ENCODE peak calls at places on chromosomes 12 and 14, in four cellular contexts. One of them, this sample, is unnamed.

GRCh38 chr12:4506870-4507269 is 31.8 kb upstream of the RAD51AP1 start:
- DNase-seq in heart left ventricle: no peak
- DNase-seq in SK-N-SH: no peak
- DNase-seq in skeletal muscle cell: peak
- DNase-seq in this sample: no peak

GRCh38 chr12:120399531-120399930 is 30.6 kb upstream of the MSI1 start:
- DNase-seq in skeletal muscle cell: peak
- DNase-seq in heart left ventricle: no peak
- DNase-seq in SK-N-SH: no peak
- DNase-seq in this sample: no peak

GRCh38 chr12:470133-470532 is 10.4 kb downstream of the B4GALNT3 start:
- DNase-seq in SK-N-SH: no peak
- DNase-seq in heart left ventricle: no peak
- DNase-seq in skeletal muscle cell: no peak
- DNase-seq in this sample: no peak

GRCh38 chr14:84750763-84751554 is 779.0 kb upstream of the FLRT2 start:
- DNase-seq in heart left ventricle: no peak
- DNase-seq in SK-N-SH: no peak
- DNase-seq in skeletal muscle cell: peak
- DNase-seq in this sample: no peak

GRCh38 chr12:116601524-116601923 is 42.3 kb downstream of the MAP1LC3B2 start:
- DNase-seq in SK-N-SH: no peak
- DNase-seq in heart left ventricle: no peak
- DNase-seq in skeletal muscle cell: no peak
- DNase-seq in this sample: no peak

GRCh38 chr12:12561305-12562015 is 1.2 kb downstream of the DUSP16 start:
- DNase-seq in skeletal muscle cell: no peak
- DNase-seq in heart left ventricle: peak
- DNase-seq in SK-N-SH: peak
- DNase-seq in this sample: peak

GRCh38 chr12:104182144-104182543 is 33.4 kb upstream of the TXNRD1 start:
- DNase-seq in SK-N-SH: no peak
- DNase-seq in heart left ventricle: peak
- DNase-seq in skeletal muscle cell: peak
- DNase-seq in this sample: no peak

GRCh38 chr14:64997108-64997794 is 10.6 kb downstream of the FNTB start:
- DNase-seq in skeletal muscle cell: no peak
- DNase-seq in heart left ventricle: no peak
- DNase-seq in SK-N-SH: no peak
- DNase-seq in this sample: no peak

GRCh38 chr12:18737819-18738218 is at the start of the genes CAPZA3 and PLCZ1:
- DNase-seq in skeletal muscle cell: no peak
- DNase-seq in heart left ventricle: no peak
- DNase-seq in SK-N-SH: no peak
- DNase-seq in this sample: no peak

GRCh38 chr12:13073191-13073590 is 29.0 kb downstream of the FAM234B start:
- DNase-seq in skeletal muscle cell: no peak
- DNase-seq in SK-N-SH: no peak
- DNase-seq in heart left ventricle: no peak
- DNase-seq in this sample: no peak

GRCh38 chr12:51809193-51809592 is 39.3 kb downstream of the FIGNL2 start:
- DNase-seq in heart left ventricle: no peak
- DNase-seq in SK-N-SH: no peak
- DNase-seq in skeletal muscle cell: no peak
- DNase-seq in this sample: no peak

GRCh38 chr12:121955258-121956040 is 37.1 kb downstream of the CFAP251 start:
- DNase-seq in skeletal muscle cell: no peak
- DNase-seq in SK-N-SH: peak
- DNase-seq in heart left ventricle: no peak
- DNase-seq in this sample: peak

GRCh38 chr12:23781118-23781517 is 168.4 kb downstream of the SOX5 start:
- DNase-seq in skeletal muscle cell: no peak
- DNase-seq in heart left ventricle: no peak
- DNase-seq in SK-N-SH: peak
- DNase-seq in this sample: no peak

GRCh38 chr12:103854372-103854973 is 13.4 kb upstream of the NT5DC3 start:
- DNase-seq in skeletal muscle cell: no peak
- DNase-seq in heart left ventricle: no peak
- DNase-seq in SK-N-SH: no peak
- DNase-seq in this sample: no peak

GRCh38 chr12:116157845-116158267 is 119.6 kb downstream of the MED13L start:
- DNase-seq in heart left ventricle: no peak
- DNase-seq in skeletal muscle cell: no peak
- DNase-seq in SK-N-SH: no peak
- DNase-seq in this sample: no peak

GRCh38 chr14:34692348-34692747 is 22.0 kb downstream of the CFL2 start:
- DNase-seq in skeletal muscle cell: peak
- DNase-seq in heart left ventricle: no peak
- DNase-seq in SK-N-SH: no peak
- DNase-seq in this sample: no peak

GRCh38 chr12:3075315-3075714 is 1.9 kb upstream of the TSPAN9 start:
- DNase-seq in SK-N-SH: no peak
- DNase-seq in skeletal muscle cell: no peak
- DNase-seq in heart left ventricle: peak
- DNase-seq in this sample: no peak

GRCh38 chr12:50380761-50381325 is 15.6 kb downstream of the FAM186A start:
- DNase-seq in SK-N-SH: no peak
- DNase-seq in heart left ventricle: no peak
- DNase-seq in skeletal muscle cell: no peak
- DNase-seq in this sample: no peak

GRCh38 chr12:8037046-8037663 is 4.6 kb downstream of the FOXJ2 start:
- DNase-seq in heart left ventricle: no peak
- DNase-seq in skeletal muscle cell: no peak
- DNase-seq in SK-N-SH: no peak
- DNase-seq in this sample: no peak
- H3K4me3 ChIP-seq in heart left ventricle: no peak
- H3K4me3 ChIP-seq in skeletal muscle cell: no peak
- H3K4me3 ChIP-seq in SK-N-SH: no peak
- H3K4me3 ChIP-seq in this sample: no peak

GRCh38 chr12:95857799-95858198 is 953 bp upstream of the SNRPF start:
- DNase-seq in heart left ventricle: no peak
- DNase-seq in SK-N-SH: no peak
- DNase-seq in skeletal muscle cell: no peak
- DNase-seq in this sample: peak
- H3K4me3 ChIP-seq in heart left ventricle: no peak
- H3K4me3 ChIP-seq in SK-N-SH: no peak
- H3K4me3 ChIP-seq in skeletal muscle cell: no peak
- H3K4me3 ChIP-seq in this sample: peak

GRCh38 chr12:130955238-130955816 is 1.6 kb downstream of the ADGRD1 start:
- DNase-seq in heart left ventricle: no peak
- DNase-seq in skeletal muscle cell: no peak
- DNase-seq in SK-N-SH: no peak
- DNase-seq in this sample: no peak
- H3K4me3 ChIP-seq in heart left ventricle: peak
- H3K4me3 ChIP-seq in skeletal muscle cell: no peak
- H3K4me3 ChIP-seq in SK-N-SH: no peak
- H3K4me3 ChIP-seq in this sample: no peak

GRCh38 chr14:59305836-59306555 is 117.5 kb downstream of the DAAM1 start:
- DNase-seq in heart left ventricle: no peak
- DNase-seq in SK-N-SH: no peak
- DNase-seq in skeletal muscle cell: no peak
- DNase-seq in this sample: no peak

GRCh38 chr14:59302313-59302712 is 113.8 kb downstream of the DAAM1 start:
- DNase-seq in heart left ventricle: no peak
- DNase-seq in SK-N-SH: no peak
- DNase-seq in skeletal muscle cell: no peak
- DNase-seq in this sample: no peak

GRCh38 chr14:59301354-59301753 is 112.9 kb downstream of the DAAM1 start:
- DNase-seq in skeletal muscle cell: no peak
- DNase-seq in SK-N-SH: no peak
- DNase-seq in heart left ventricle: no peak
- DNase-seq in this sample: no peak

GRCh38 chr14:59305231-59305630 is 116.8 kb downstream of the DAAM1 start:
- DNase-seq in SK-N-SH: no peak
- DNase-seq in skeletal muscle cell: no peak
- DNase-seq in heart left ventricle: no peak
- DNase-seq in this sample: no peak

GRCh38 chr14:59303216-59303615 is 114.7 kb downstream of the DAAM1 start:
- DNase-seq in SK-N-SH: no peak
- DNase-seq in skeletal muscle cell: peak
- DNase-seq in heart left ventricle: no peak
- DNase-seq in this sample: no peak
- H3K4me3 ChIP-seq in SK-N-SH: no peak
- H3K4me3 ChIP-seq in skeletal muscle cell: no peak
- H3K4me3 ChIP-seq in heart left ventricle: no peak
- H3K4me3 ChIP-seq in this sample: no peak

DNA sequence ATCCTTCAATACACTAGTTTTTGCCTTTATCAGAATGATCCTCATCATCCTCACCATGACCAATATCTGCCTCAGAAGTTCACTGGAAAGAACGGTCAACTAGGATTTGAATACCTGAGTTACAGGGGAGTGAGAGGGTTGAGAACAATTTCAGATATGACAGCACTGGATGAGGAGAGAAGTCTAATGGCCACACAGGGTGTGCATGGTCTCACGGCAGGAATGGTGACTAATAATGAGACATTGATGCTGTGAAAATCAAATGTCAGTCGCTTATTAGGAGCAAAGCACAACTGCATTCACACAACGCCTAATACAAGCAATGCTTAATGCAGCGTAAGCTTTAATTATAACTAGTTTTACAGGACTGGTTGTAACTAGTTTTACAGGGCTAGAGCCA is 23.3 kb upstream of the PRIMA1 start:
- DNase-seq in SK-N-SH: no peak
- DNase-seq in heart left ventricle: no peak
- DNase-seq in skeletal muscle cell: no peak
- DNase-seq in this sample: no peak
- H3K4me3 ChIP-seq in SK-N-SH: no peak
- H3K4me3 ChIP-seq in heart left ventricle: no peak
- H3K4me3 ChIP-seq in skeletal muscle cell: no peak
- H3K4me3 ChIP-seq in this sample: no peak

GRCh38 chr12:33438890-33439586 is 581 bp downstream of the SYT10 start:
- DNase-seq in skeletal muscle cell: no peak
- DNase-seq in heart left ventricle: peak
- DNase-seq in SK-N-SH: peak
- DNase-seq in this sample: peak

GRCh38 chr12:33438025-33438772 is 1.4 kb downstream of the SYT10 start:
- DNase-seq in SK-N-SH: no peak
- DNase-seq in skeletal muscle cell: no peak
- DNase-seq in heart left ventricle: no peak
- DNase-seq in this sample: peak

GRCh38 chr12:33440477-33440876 is 858 bp upstream of the SYT10 start:
- DNase-seq in skeletal muscle cell: no peak
- DNase-seq in SK-N-SH: no peak
- DNase-seq in heart left ventricle: no peak
- DNase-seq in this sample: no peak

GRCh38 chr12:33437598-33437997 is 2.0 kb downstream of the SYT10 start:
- DNase-seq in heart left ventricle: no peak
- DNase-seq in SK-N-SH: no peak
- DNase-seq in skeletal muscle cell: no peak
- DNase-seq in this sample: no peak

DNA sequence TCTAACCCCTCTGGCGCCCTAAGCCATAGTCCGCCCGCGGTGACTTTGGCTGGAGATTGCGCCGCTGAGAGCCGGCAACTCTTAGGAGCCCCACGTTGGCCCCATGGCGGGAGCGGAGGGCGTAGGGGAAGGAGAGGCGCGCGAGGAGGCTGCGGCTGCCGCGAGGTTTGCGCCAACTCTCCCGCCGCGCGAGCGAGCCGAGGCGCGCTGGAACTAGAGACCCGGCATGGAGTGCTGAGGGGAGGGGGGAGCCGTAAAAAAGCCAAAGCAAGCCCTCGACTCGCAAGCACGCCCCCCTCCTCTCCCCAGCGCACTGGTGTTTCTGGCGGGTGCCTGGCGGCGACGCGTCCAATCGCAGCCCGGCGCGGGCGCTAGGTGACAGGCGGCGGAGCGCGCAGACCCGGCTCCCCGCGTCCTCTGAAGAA is at the start of gene SYT10:
- DNase-seq in heart left ventricle: peak
- DNase-seq in SK-N-SH: peak
- DNase-seq in skeletal muscle cell: no peak
- DNase-seq in this sample: peak
- H3K4me3 ChIP-seq in heart left ventricle: peak
- H3K4me3 ChIP-seq in SK-N-SH: peak
- H3K4me3 ChIP-seq in skeletal muscle cell: peak
- H3K4me3 ChIP-seq in this sample: peak

GRCh38 chr14:59347511-59347900 is 117.7 kb downstream of the GPR135 start:
- DNase-seq in SK-N-SH: no peak
- DNase-seq in heart left ventricle: no peak
- DNase-seq in skeletal muscle cell: no peak
- DNase-seq in this sample: no peak
- H3K4me3 ChIP-seq in SK-N-SH: no peak
- H3K4me3 ChIP-seq in heart left ventricle: no peak
- H3K4me3 ChIP-seq in skeletal muscle cell: no peak
- H3K4me3 ChIP-seq in this sample: no peak

GRCh38 chr12:88108021-88108420 is 33.9 kb downstream of the CEP290 start:
- DNase-seq in SK-N-SH: no peak
- DNase-seq in heart left ventricle: no peak
- DNase-seq in skeletal muscle cell: no peak
- DNase-seq in this sample: no peak

GRCh38 chr12:88111074-88111652 is 30.7 kb downstream of the CEP290 start:
- DNase-seq in skeletal muscle cell: no peak
- DNase-seq in SK-N-SH: peak
- DNase-seq in heart left ventricle: no peak
- DNase-seq in this sample: peak

DNA sequence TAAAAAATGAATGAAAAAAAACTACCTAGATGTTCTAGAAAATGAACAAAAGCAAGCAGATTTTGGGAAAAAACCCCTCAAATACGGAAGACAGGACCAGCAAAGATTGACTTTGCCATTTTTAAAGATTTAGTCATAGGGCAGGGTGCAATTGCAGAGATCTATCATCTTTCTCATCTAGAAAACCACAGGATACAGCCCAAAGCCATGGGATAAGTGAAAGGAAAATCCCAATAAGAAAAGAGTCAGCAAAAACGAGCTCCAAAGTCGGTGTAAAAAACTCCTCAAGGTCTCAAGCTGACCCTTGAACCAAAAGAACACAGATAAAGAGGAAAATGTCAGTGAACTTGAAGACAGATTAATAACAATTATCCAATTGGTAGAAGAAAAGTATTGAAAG is 28.0 kb downstream of the CEP290 start:
- DNase-seq in heart left ventricle: no peak
- DNase-seq in SK-N-SH: no peak
- DNase-seq in skeletal muscle cell: no peak
- DNase-seq in this sample: no peak
- H3K4me3 ChIP-seq in heart left ventricle: no peak
- H3K4me3 ChIP-seq in SK-N-SH: no peak
- H3K4me3 ChIP-seq in skeletal muscle cell: no peak
- H3K4me3 ChIP-seq in this sample: no peak